ENCODE peak calls at places on chromosomes 4 and X, in nine cellular contexts. T is heart left ventricle, H is stomach, W is A549, A is endothelial cell of umbilical vein, N is sigmoid colon, Q is testis, Z is Peyer's patch, O is body of pancreas. L is an unnamed sample.

GRCh38 chr4:113773756-113774155 is 12.2 kb upstream of the CAMK2D start:
- DNase-seq in T (no peak), H (no peak), W (no peak), A (no peak), N (no peak), Q (no peak), Z (no peak), O (no peak), L (no peak)

GRCh38 chrX:109774706-109775105 is 41.6 kb upstream of the ACSL4 start:
- DNase-seq in T (no peak), H (no peak), W (peak; percentile 11), A (no peak), N (no peak), Q (no peak), Z (no peak), O (no peak), L (no peak)

GRCh38 chrX:21838937-21839333 is 482 bp upstream of the MBTPS2 start:
- DNase-seq in T (no peak), H (no peak), W (no peak), A (no peak), N (no peak), Q (no peak), Z (no peak), O (no peak), L (no peak)

GRCh38 chrX:44036336-44036735 is 63.1 kb upstream of the NDP start:
- DNase-seq in T (no peak), H (no peak), W (no peak), A (peak; percentile 59), N (no peak), Q (no peak), Z (no peak), O (no peak), L (no peak)

GRCh38 chr4:16516796-16517413 is 290.6 kb upstream of the TAPT1 start:
- DNase-seq in T (peak; percentile 50), H (peak; percentile 36), W (no peak), A (peak; percentile 76), N (no peak), Q (peak; percentile 87), Z (no peak), O (peak; percentile 50), L (peak; percentile 6)

GRCh38 chr4:152289963-152290362 is 245.9 kb downstream of the FBXW7 start:
- DNase-seq in T (no peak), H (no peak), W (no peak), A (no peak), N (no peak), Q (no peak), Z (no peak), O (no peak), L (no peak)

GRCh38 chr4:142909908-142910307 is 63.8 kb upstream of the INPP4B start:
- DNase-seq in T (no peak), H (no peak), W (no peak), A (no peak), N (no peak), Q (no peak), Z (no peak), O (no peak), L (no peak)

GRCh38 chrX:139851730-139852129 is 81.1 kb downstream of the ATP11C start:
- DNase-seq in T (no peak), H (no peak), W (no peak), A (no peak), N (no peak), Q (no peak), Z (no peak), O (no peak), L (no peak)

GRCh38 chrX:40154853-40155616 is 57.3 kb upstream of the BCOR start:
- DNase-seq in T (peak; percentile 76), H (peak; percentile 81), W (peak; percentile 44), A (peak; percentile 63), N (peak; percentile 88), Q (peak; percentile 81), Z (no peak), O (peak; percentile 75), L (no peak)

GRCh38 chr4:140504261-140504660 is 6.2 kb upstream of the MGAT4D start:
- DNase-seq in T (no peak), H (no peak), W (no peak), A (no peak), N (no peak), Q (no peak), Z (no peak), O (no peak), L (no peak)

GRCh38 chrX:142184756-142185602 is 20.1 kb downstream of the MAGEC2 start:
- DNase-seq in T (no peak), H (no peak), W (no peak), A (no peak), N (no peak), Q (no peak), Z (no peak), O (no peak), L (no peak)

GRCh38 chrX:48498374-48498809 is 10.4 kb upstream of the PORCN start:
- DNase-seq in T (no peak), H (no peak), W (no peak), A (peak; percentile 44), N (no peak), Q (no peak), Z (no peak), O (no peak), L (no peak)

DNA sequence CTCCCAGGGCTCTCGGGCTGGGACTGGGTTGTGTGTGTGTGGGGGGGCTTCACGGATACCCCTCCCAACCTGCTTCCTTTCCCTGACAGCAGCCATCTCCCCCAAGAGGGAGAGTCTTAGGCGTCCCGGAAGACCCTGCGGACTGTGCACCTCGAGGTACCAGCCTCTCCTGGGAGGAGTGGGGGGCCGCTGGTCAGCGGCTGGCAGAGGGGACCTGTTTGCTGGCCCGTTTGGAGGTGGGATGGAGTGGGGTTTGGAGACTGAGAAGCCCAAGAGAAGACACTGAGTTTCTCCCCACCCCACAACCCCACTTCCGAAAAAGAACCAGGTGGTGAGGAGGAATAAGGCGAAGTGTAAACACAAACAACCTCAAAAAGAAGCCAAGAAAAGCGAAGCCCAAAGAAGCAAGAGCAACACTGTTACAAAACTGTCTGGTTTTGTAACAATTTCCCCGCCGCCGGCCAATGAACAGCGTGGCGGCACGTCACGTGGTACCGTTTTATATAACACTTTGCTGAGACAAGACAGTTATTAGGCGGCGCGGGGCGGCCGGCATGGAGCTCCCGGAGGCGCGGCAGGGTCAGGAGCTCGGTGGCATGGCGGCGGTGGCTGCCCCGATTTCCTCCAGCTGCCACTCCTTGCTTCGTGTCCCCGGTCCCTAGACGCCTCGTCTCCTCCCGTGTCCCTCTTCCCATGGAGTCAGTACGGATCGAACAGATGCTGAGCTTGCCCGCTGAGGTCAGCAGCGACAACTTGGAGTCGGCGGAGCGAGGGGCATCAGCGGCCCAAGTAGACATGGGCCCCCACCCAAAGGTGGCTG is at the start of gene LONRF3:
- DNase-seq in T (peak; percentile 66), H (peak; percentile 73), W (peak; percentile 53), A (peak; percentile 58), N (peak; percentile 94), Q (peak; percentile 89), Z (peak; percentile 75), O (peak; percentile 79), L (peak; percentile 68)
- TF ChIP-seq POLR2A in T (peak; percentile 78), H (no peak), W (peak; percentile 81), A (no peak), N (peak; percentile 92), Q (peak; percentile 26), Z (peak; percentile 85), O (peak; percentile 77), L (peak; percentile 79)

GRCh38 chr4:24568425-24568824 is 15.9 kb downstream of the DHX15 start:
- DNase-seq in T (no peak), H (no peak), W (no peak), A (no peak), N (no peak), Q (no peak), Z (no peak), O (no peak), L (no peak)

GRCh38 chr4:24570574-24571236 is 13.6 kb downstream of the DHX15 start:
- DNase-seq in T (no peak), H (no peak), W (no peak), A (no peak), N (no peak), Q (no peak), Z (no peak), O (no peak), L (no peak)

GRCh38 chr4:24573582-24573981 is 10.8 kb downstream of the DHX15 start:
- DNase-seq in T (no peak), H (no peak), W (no peak), A (no peak), N (no peak), Q (no peak), Z (no peak), O (no peak), L (no peak)

GRCh38 chr4:24570172-24570571 is 14.2 kb downstream of the DHX15 start:
- DNase-seq in T (no peak), H (no peak), W (no peak), A (no peak), N (no peak), Q (no peak), Z (no peak), O (no peak), L (no peak)

GRCh38 chr4:24569662-24570061 is 14.7 kb downstream of the DHX15 start:
- DNase-seq in T (no peak), H (no peak), W (no peak), A (no peak), N (no peak), Q (no peak), Z (no peak), O (no peak), L (no peak)
- TF ChIP-seq CTCF in T (no peak), H (no peak), W (no peak), A (no peak), N (no peak), Q (no peak), Z (no peak), O (no peak), L (no peak)

GRCh38 chrX:66015906-66016689 is 23.8 kb downstream of the VSIG4 start:
- DNase-seq in T (no peak), H (no peak), W (no peak), A (no peak), N (no peak), Q (no peak), Z (no peak), O (no peak), L (no peak)

GRCh38 chrX:66014560-66014959 is 25.3 kb downstream of the VSIG4 start:
- DNase-seq in T (no peak), H (no peak), W (no peak), A (no peak), N (no peak), Q (no peak), Z (no peak), O (no peak), L (no peak)

GRCh38 chrX:66014084-66014483 is 25.8 kb downstream of the VSIG4 start:
- DNase-seq in T (no peak), H (no peak), W (no peak), A (no peak), N (no peak), Q (no peak), Z (no peak), O (no peak), L (no peak)

GRCh38 chrX:66016905-66017658 is 22.8 kb downstream of the VSIG4 start:
- DNase-seq in T (no peak), H (no peak), W (no peak), A (no peak), N (no peak), Q (no peak), Z (no peak), O (no peak), L (no peak)

GRCh38 chrX:66015152-66015827 is 24.6 kb downstream of the VSIG4 start:
- DNase-seq in T (no peak), H (no peak), W (no peak), A (no peak), N (no peak), Q (no peak), Z (no peak), O (no peak), L (no peak)
- TF ChIP-seq POLR2A in T (no peak), H (no peak), W (no peak), A (no peak), N (no peak), Q (no peak), Z (no peak), O (no peak), L (no peak)

GRCh38 chrX:130014356-130014755 is 31.9 kb downstream of the BCORL1 start:
- DNase-seq in T (no peak), H (no peak), W (no peak), A (no peak), N (no peak), Q (no peak), Z (no peak), O (no peak), L (no peak)
- TF ChIP-seq CTCF in T (no peak), H (no peak), W (no peak), A (no peak), N (no peak), Q (no peak), Z (no peak), O (no peak), L (no peak)